ENCODE peak calls at places on chromosomes 13 and 19, in four cellular contexts. N is stomach, I is HCT116, C is GM23338. L is an unnamed sample.

GRCh38 chr13:39895254-39895653 is 239.8 kb downstream of the COG6 start:
- DNase-seq in N (no peak), I (no peak), C (no peak), L (no peak)

GRCh38 chr13:109764474-109765292 is 21.7 kb downstream of the IRS2 start:
- DNase-seq in N (no peak), I (no peak), C (peak; percentile 12), L (no peak)

GRCh38 chr19:45780448-45781281 is 1.6 kb downstream of the DMPK start:
- DNase-seq in N (no peak), I (no peak), C (no peak), L (no peak)

GRCh38 chr19:51607920-51608562 is 22.2 kb downstream of the SIGLEC5 start:
- DNase-seq in N (peak; percentile 75), I (peak; percentile 64), C (peak; percentile 94), L (no peak)

GRCh38 chr13:91249370-91249769 is 98.1 kb upstream of the MIR17HG start:
- DNase-seq in N (no peak), I (no peak), C (no peak), L (no peak)

GRCh38 chr19:38409631-38410133 is 6.8 kb downstream of the FAM98C start:
- DNase-seq in N (no peak), I (no peak), C (no peak), L (no peak)

GRCh38 chr19:9793051-9793591 is 24.6 kb upstream of the ZNF846 start:
- DNase-seq in N (peak; percentile 51), I (no peak), C (peak; percentile 75), L (no peak)

GRCh38 chr13:77300176-77301141 is 26.4 kb downstream of the MYCBP2 start:
- DNase-seq in N (no peak), I (no peak), C (peak; percentile 9), L (no peak)

GRCh38 chr13:98503175-98504028 is 73.5 kb downstream of the STK24 start:
- DNase-seq in N (no peak), I (no peak), C (no peak), L (no peak)

GRCh38 chr19:49193822-49194394 is 36.3 kb downstream of the TRPM4 start:
- DNase-seq in N (no peak), I (no peak), C (no peak), L (no peak)

GRCh38 chr13:113915012-113915763 is 51.3 kb upstream of the GAS6 start:
- DNase-seq in N (peak; percentile 26), I (no peak), C (no peak), L (no peak)

GRCh38 chr19:7783991-7784421 is 21.0 kb downstream of the CLEC4M start:
- DNase-seq in N (no peak), I (no peak), C (peak; percentile 46), L (no peak)

GRCh38 chr19:44764975-44765948 is 12.4 kb upstream of the CBLC start:
- DNase-seq in N (no peak), I (no peak), C (no peak), L (no peak)
- TF ChIP-seq POLR2AphosphoS5 in N (no peak), I (no peak), C (no peak), L (no peak)

GRCh38 chr19:5665781-5666513 is 14.4 kb downstream of the MICOS13 start:
- DNase-seq in N (no peak), I (no peak), C (peak; percentile 19), L (no peak)

GRCh38 chr19:5666921-5667610 is 13.2 kb downstream of the MICOS13 start:
- DNase-seq in N (no peak), I (no peak), C (no peak), L (no peak)

GRCh38 chr19:5671600-5671999 is 8.7 kb downstream of the MICOS13 start:
- DNase-seq in N (no peak), I (no peak), C (no peak), L (no peak)

GRCh38 chr19:5667751-5668271 is 12.5 kb downstream of the MICOS13 start:
- DNase-seq in N (no peak), I (no peak), C (peak; percentile 80), L (no peak)

DNA sequence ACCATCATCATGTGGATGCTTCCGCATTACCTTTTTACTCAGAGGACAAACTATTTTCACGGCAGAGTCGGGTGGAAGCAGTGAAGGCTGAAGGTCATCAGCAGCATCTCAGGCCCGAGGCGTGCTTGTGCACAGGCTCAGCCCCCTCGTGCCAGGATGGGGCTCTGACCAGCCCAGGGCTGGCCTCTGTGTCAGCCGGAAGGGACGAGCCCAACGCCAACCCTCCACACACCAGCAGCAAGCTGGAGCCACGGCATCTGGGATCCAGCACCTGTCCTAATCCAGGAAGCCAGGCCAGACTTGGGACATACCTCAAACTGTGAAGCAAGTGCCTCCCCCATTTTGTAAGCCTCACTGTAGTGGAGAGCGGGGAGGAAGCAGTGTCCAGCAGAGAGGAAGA is 11.1 kb downstream of the MICOS13 start:
- DNase-seq in N (no peak), I (no peak), C (no peak), L (no peak)
- TF ChIP-seq POLR2AphosphoS5 in N (no peak), I (no peak), C (no peak), L (no peak)

DNA sequence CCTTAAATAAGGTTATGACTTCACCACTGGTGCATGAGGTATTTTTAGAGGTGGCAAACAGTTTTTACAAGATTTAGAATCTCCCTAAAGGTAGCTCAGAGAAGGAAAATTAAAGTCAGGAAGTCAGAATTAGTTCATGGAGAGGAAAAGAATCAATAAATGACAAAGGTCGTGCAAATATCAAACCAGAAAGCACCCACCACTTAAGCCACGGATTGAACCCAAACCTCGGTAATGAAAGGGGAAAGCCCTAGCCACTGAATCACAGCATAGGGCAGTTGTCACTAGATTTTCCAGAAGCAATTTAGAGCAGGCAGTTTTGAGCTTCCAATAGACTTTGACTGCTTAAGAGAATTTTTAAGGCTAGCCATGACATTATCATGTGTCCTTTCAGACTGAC is 1590.4 kb downstream of the SLITRK1 start:
- DNase-seq in N (no peak), I (no peak), C (no peak), L (no peak)
- TF ChIP-seq POLR2AphosphoS5 in N (no peak), I (no peak), C (no peak), L (no peak)

GRCh38 chr19:20923077-20923871 is at the start of gene ZNF85:
- DNase-seq in N (peak; percentile 92), I (peak; percentile 65), C (peak; percentile 97), L (peak; percentile 25)
- TF ChIP-seq POLR2AphosphoS5 in N (no peak), I (no peak), C (peak; percentile 88), L (peak; percentile 63)

GRCh38 chr13:32117696-32118095 is 86.1 kb downstream of the FRY start:
- DNase-seq in N (peak; percentile 51), I (no peak), C (no peak), L (no peak)
- TF ChIP-seq POLR2AphosphoS5 in N (no peak), I (no peak), C (no peak), L (no peak)

L was measured in GM12892.